ENCODE peak calls at places on chromosomes 11 and 22, in six cellular contexts. One of them, this sample, is unnamed.
A peak's percentile ranks its signal among the peaks of the same experiment; 100 is the strongest.

GRCh38 chr22:29912605-29913398 is 29.8 kb downstream of the MTMR3 start:
- DNase-seq in OCI-LY7: no peak
- DNase-seq in HCT116: no peak
- DNase-seq in breast epithelium: no peak
- DNase-seq in left ventricle myocardium inferior: no peak
- DNase-seq in stomach: no peak
- DNase-seq in this sample: no peak

GRCh38 chr22:22941831-22942510 is 54.4 kb downstream of the IGLL5 start:
- DNase-seq in OCI-LY7: peak; percentile 53
- DNase-seq in HCT116: no peak
- DNase-seq in breast epithelium: no peak
- DNase-seq in left ventricle myocardium inferior: no peak
- DNase-seq in stomach: peak; percentile 19
- DNase-seq in this sample: no peak

GRCh38 chr11:66386171-66387069 is 14.9 kb upstream of the SLC29A2 start:
- DNase-seq in OCI-LY7: peak; percentile 91
- DNase-seq in HCT116: peak; percentile 84
- DNase-seq in breast epithelium: peak; percentile 70
- DNase-seq in left ventricle myocardium inferior: peak; percentile 84
- DNase-seq in stomach: peak; percentile 91
- DNase-seq in this sample: peak; percentile 91

GRCh38 chr11:43516316-43516820 is 157.6 kb downstream of the TTC17 start:
- DNase-seq in OCI-LY7: no peak
- DNase-seq in HCT116: no peak
- DNase-seq in breast epithelium: no peak
- DNase-seq in left ventricle myocardium inferior: no peak
- DNase-seq in stomach: no peak
- DNase-seq in this sample: peak; percentile 55

GRCh38 chr11:116563028-116563712 is 209.6 kb downstream of the BUD13 start:
- DNase-seq in OCI-LY7: no peak
- DNase-seq in HCT116: no peak
- DNase-seq in breast epithelium: peak; percentile 75
- DNase-seq in left ventricle myocardium inferior: no peak
- DNase-seq in stomach: no peak
- DNase-seq in this sample: peak; percentile 26

GRCh38 chr11:68002943-68003845 is 703 bp downstream of the UNC93B1 start:
- DNase-seq in OCI-LY7: peak; percentile 68
- DNase-seq in HCT116: no peak
- DNase-seq in breast epithelium: no peak
- DNase-seq in left ventricle myocardium inferior: no peak
- DNase-seq in stomach: peak; percentile 75
- DNase-seq in this sample: peak; percentile 89

GRCh38 chr11:3201677-3202181 is 16.9 kb downstream of the MRGPRG start:
- DNase-seq in OCI-LY7: no peak
- DNase-seq in HCT116: no peak
- DNase-seq in breast epithelium: no peak
- DNase-seq in left ventricle myocardium inferior: no peak
- DNase-seq in stomach: no peak
- DNase-seq in this sample: peak; percentile 59

GRCh38 chr22:37911273-37911672 is 5.2 kb downstream of the MICALL1 start:
- DNase-seq in OCI-LY7: no peak
- DNase-seq in HCT116: no peak
- DNase-seq in breast epithelium: no peak
- DNase-seq in left ventricle myocardium inferior: no peak
- DNase-seq in stomach: no peak
- DNase-seq in this sample: no peak

GRCh38 chr11:122910775-122911174 is 28.2 kb downstream of the JHY start:
- DNase-seq in OCI-LY7: no peak
- DNase-seq in HCT116: peak; percentile 8
- DNase-seq in breast epithelium: no peak
- DNase-seq in left ventricle myocardium inferior: no peak
- DNase-seq in stomach: no peak
- DNase-seq in this sample: no peak

DNA sequence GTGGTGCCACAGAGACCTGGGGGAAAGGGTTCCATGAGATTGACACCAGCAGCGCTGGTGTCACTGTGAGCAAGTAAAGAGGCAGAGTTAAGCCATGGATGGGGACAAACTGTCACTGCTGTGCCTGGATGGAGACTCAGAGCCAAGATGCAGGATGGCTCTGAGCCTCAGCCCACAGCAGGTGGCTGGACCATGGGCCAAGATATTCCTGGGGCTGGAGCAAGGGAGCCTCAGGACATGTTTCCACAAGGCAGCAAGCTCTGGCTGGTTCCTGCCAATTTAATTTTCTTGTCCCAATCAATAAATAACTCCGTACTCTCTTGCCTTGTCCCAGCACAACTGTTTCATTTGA is 23.0 kb downstream of the MYO18B start:
- DNase-seq in OCI-LY7: no peak
- DNase-seq in HCT116: no peak
- DNase-seq in breast epithelium: no peak
- DNase-seq in left ventricle myocardium inferior: no peak
- DNase-seq in stomach: no peak
- DNase-seq in this sample: no peak
- H3K27ac ChIP-seq in OCI-LY7: no peak overlapping the region
- H3K27ac ChIP-seq in HCT116: no peak overlapping the region
- H3K27ac ChIP-seq in breast epithelium: no peak overlapping the region
- H3K27ac ChIP-seq in left ventricle myocardium inferior: peak overlapping the region; percentile 76
- H3K27ac ChIP-seq in stomach: no peak overlapping the region
- H3K27ac ChIP-seq in this sample: no peak overlapping the region

GRCh38 chr11:60124802-60125432 is 36.5 kb downstream of the MS4A2 start:
- DNase-seq in OCI-LY7: peak; percentile 43
- DNase-seq in HCT116: no peak
- DNase-seq in breast epithelium: no peak
- DNase-seq in left ventricle myocardium inferior: no peak
- DNase-seq in stomach: no peak
- DNase-seq in this sample: no peak

GRCh38 chr11:60119708-60120107 is 31.2 kb downstream of the MS4A2 start:
- DNase-seq in OCI-LY7: no peak
- DNase-seq in HCT116: no peak
- DNase-seq in breast epithelium: no peak
- DNase-seq in left ventricle myocardium inferior: no peak
- DNase-seq in stomach: no peak
- DNase-seq in this sample: no peak

GRCh38 chr11:60122414-60123036 is 34.1 kb downstream of the MS4A2 start:
- DNase-seq in OCI-LY7: no peak
- DNase-seq in HCT116: no peak
- DNase-seq in breast epithelium: no peak
- DNase-seq in left ventricle myocardium inferior: no peak
- DNase-seq in stomach: no peak
- DNase-seq in this sample: no peak

GRCh38 chr11:60118333-60118732 is 29.9 kb downstream of the MS4A2 start:
- DNase-seq in OCI-LY7: peak; percentile 14
- DNase-seq in HCT116: no peak
- DNase-seq in breast epithelium: no peak
- DNase-seq in left ventricle myocardium inferior: no peak
- DNase-seq in stomach: no peak
- DNase-seq in this sample: no peak

GRCh38 chr11:60121259-60121658 is 32.8 kb downstream of the MS4A2 start:
- DNase-seq in OCI-LY7: peak; percentile 20
- DNase-seq in HCT116: no peak
- DNase-seq in breast epithelium: no peak
- DNase-seq in left ventricle myocardium inferior: no peak
- DNase-seq in stomach: no peak
- DNase-seq in this sample: no peak
- H3K4me1 ChIP-seq in OCI-LY7: peaks cover 33% of the 10 kb centered on the region
- H3K4me1 ChIP-seq in HCT116: no peaks in the 10 kb centered on the region
- H3K4me1 ChIP-seq in breast epithelium: no peaks in the 10 kb centered on the region
- H3K4me1 ChIP-seq in left ventricle myocardium inferior: peaks cover 5% of the 10 kb centered on the region
- H3K4me1 ChIP-seq in stomach: no peaks in the 10 kb centered on the region
- H3K4me1 ChIP-seq in this sample: no peaks in the 10 kb centered on the region

DNA sequence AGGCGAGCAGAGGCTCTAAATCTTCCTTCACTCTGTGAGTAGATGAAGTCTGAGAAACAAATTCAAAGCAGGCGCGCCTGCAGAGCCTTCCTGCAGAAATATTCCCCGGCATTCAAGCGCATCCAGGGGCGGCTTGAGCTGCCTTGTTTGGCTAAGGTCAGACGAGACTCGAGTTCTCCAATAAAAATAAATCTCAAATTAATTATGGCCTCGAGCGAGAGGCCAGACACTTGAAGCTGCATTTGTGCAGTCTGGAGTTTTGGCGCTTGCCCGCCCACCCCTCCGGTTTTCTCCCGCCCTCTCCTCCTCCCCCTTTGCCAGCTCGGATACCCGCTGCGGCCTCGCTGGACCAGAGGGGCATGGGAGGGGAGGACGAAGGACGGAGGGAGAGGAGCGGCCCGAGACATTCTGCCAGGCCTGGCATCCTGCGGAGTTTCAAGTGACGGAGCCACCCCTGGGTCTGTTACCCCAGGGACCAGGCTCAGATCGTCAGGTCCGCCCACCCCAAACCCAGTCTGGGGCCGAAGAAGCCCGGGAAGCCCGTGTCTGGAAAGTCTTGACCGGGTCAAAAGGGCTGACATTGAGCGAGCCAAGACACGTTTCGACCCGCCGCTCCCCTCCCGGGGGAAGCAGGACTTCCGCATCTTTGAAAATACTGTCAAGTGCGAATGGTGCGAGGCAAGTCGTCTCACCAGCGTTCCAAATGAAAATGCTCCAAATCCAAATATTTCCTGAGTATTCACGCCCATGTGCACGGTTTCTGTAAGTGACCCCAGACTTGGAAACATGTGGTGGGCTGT is 3.7 kb upstream of the FLI1 start:
- DNase-seq in OCI-LY7: no peak
- DNase-seq in HCT116: no peak
- DNase-seq in breast epithelium: no peak
- DNase-seq in left ventricle myocardium inferior: no peak
- DNase-seq in stomach: no peak
- DNase-seq in this sample: peak; percentile 86
- H3K27ac ChIP-seq in OCI-LY7: no peak overlapping the region
- H3K27ac ChIP-seq in HCT116: no peak overlapping the region
- H3K27ac ChIP-seq in breast epithelium: no peak overlapping the region
- H3K27ac ChIP-seq in left ventricle myocardium inferior: peak overlapping the region; percentile 95
- H3K27ac ChIP-seq in stomach: peak overlapping the region; percentile 17
- H3K27ac ChIP-seq in this sample: no peak overlapping the region

GRCh38 chr22:36469094-36469710 is 12.2 kb downstream of the TXN2 start:
- DNase-seq in OCI-LY7: no peak
- DNase-seq in HCT116: no peak
- DNase-seq in breast epithelium: no peak
- DNase-seq in left ventricle myocardium inferior: no peak
- DNase-seq in stomach: no peak
- DNase-seq in this sample: no peak
- H3K4me1 ChIP-seq in OCI-LY7: peaks cover 3% of the 10 kb centered on the region
- H3K4me1 ChIP-seq in HCT116: peaks cover 57% of the 10 kb centered on the region
- H3K4me1 ChIP-seq in breast epithelium: no peaks in the 10 kb centered on the region
- H3K4me1 ChIP-seq in left ventricle myocardium inferior: peaks cover 73% of the 10 kb centered on the region
- H3K4me1 ChIP-seq in stomach: peaks cover 40% of the 10 kb centered on the region
- H3K4me1 ChIP-seq in this sample: peaks cover 4% of the 10 kb centered on the region

DNA sequence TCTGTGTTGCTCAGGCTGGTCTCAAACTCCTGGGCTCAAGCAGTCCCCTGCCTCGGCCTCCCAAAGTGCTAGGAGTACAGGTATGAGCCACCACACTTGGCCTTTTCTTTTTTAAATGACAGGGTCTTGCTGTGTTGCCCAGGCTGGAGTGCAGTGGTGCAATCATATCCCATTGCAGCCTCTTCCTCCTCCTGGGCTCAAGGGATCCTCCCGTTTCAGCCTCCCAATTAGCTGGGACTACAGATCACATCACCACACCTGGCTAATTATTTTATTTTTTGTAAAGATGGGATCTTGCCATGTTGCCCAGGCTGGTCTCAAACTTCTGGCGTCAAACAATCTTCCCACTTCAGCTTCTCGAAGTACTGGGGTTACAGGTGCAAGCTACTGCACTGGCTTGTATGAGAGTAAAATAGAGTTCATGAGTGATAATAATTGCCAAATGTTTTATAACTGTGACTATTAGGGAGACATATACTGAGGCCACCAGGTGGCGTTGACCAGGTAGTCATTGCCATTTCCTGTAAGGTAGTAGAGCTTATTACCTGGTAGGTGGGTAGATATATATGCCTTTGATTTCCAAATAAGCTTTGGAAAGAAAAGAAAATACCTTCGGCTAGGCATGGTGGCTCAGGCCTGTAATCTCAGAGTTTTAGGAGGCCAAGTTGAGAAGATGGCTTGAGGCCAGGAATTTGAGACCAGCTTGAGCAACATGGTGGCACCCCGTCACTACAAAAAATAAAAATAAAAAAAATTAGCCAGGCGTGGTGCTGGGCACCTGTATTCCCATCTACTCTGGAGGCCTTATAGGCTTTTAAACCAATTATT is 5.4 kb downstream of the FDX1 start:
- DNase-seq in OCI-LY7: peak; percentile 47
- DNase-seq in HCT116: peak; percentile 24
- DNase-seq in breast epithelium: no peak
- DNase-seq in left ventricle myocardium inferior: no peak
- DNase-seq in stomach: peak; percentile 66
- DNase-seq in this sample: no peak
- H3K27ac ChIP-seq in OCI-LY7: no peak overlapping the region
- H3K27ac ChIP-seq in HCT116: no peak overlapping the region
- H3K27ac ChIP-seq in breast epithelium: no peak overlapping the region
- H3K27ac ChIP-seq in left ventricle myocardium inferior: no peak overlapping the region
- H3K27ac ChIP-seq in stomach: no peak overlapping the region
- H3K27ac ChIP-seq in this sample: no peak overlapping the region

This sample was measured in kidney.